ENCODE peak calls at places on chromosome 7, in six cellular contexts. M is lower leg skin, D is HFFc6, B is astrocyte of the spinal cord, C is esophagus muscularis mucosa, A is dorsolateral prefrontal cortex. L is an unnamed sample.

GRCh38 chr7:52647046-52647445 is 388.4 kb upstream of the POM121L12 start:
- DNase-seq in M (no peak), D (no peak), B (no peak), C (no peak), A (no peak), L (no peak)

GRCh38 chr7:91034459-91035368 is 229.5 kb upstream of the FZD1 start:
- DNase-seq in M (no peak), D (peak; percentile 55), B (peak; percentile 68), C (no peak), A (no peak), L (no peak)

GRCh38 chr7:133310232-133310852 is 57.5 kb downstream of the EXOC4 start:
- DNase-seq in M (no peak), D (no peak), B (peak; percentile 62), C (no peak), A (no peak), L (no peak)

GRCh38 chr7:157633465-157634185 is 296.8 kb downstream of the DNAJB6 start:
- DNase-seq in M (no peak), D (no peak), B (no peak), C (no peak), A (no peak), L (no peak)

GRCh38 chr7:87797798-87798403 is 78.3 kb downstream of the SLC25A40 start:
- DNase-seq in M (no peak), D (peak; percentile 31), B (peak; percentile 51), C (no peak), A (no peak), L (no peak)

GRCh38 chr7:27164381-27165088 is 802 bp downstream of the HOXA9 start:
- DNase-seq in M (no peak), D (no peak), B (no peak), C (no peak), A (no peak), L (no peak)

GRCh38 chr7:5586279-5586962 is 162.8 kb upstream of the TNRC18 start:
- DNase-seq in M (no peak), D (no peak), B (no peak), C (no peak), A (no peak), L (no peak)

GRCh38 chr7:30684351-30684750 is 2.1 kb upstream of the CRHR2 start:
- DNase-seq in M (no peak), D (no peak), B (no peak), C (no peak), A (no peak), L (no peak)

GRCh38 chr7:47648301-47648900 is 66.5 kb upstream of the TNS3 start:
- DNase-seq in M (no peak), D (no peak), B (peak; percentile 79), C (no peak), A (no peak), L (no peak)

DNA sequence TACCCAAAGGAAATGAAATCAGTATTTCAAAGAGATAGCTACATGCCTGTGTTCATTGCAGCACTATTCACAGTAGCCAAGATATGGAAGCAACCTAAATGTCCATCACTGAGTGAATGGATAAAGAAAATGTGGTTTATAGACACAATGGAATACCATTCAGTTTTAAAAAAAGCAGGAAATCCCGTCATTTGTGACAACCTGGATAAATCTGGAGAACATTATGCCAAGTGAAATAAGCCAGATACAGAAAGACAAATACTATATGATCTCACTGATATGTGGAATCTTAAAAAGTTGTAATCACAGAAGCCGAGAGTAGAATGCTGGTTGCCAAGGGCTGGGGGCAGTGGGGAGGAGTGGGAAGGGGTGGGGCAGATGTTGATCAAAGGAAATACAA is 235.8 kb upstream of the IGFBP3 start:
- DNase-seq in M (no peak), D (no peak), B (no peak), C (peak; percentile 24), A (no peak), L (no peak)
- TF ChIP-seq CTCF in M (no peak), D (no peak), B (no peak), C (no peak), A (no peak), L (no peak)

DNA sequence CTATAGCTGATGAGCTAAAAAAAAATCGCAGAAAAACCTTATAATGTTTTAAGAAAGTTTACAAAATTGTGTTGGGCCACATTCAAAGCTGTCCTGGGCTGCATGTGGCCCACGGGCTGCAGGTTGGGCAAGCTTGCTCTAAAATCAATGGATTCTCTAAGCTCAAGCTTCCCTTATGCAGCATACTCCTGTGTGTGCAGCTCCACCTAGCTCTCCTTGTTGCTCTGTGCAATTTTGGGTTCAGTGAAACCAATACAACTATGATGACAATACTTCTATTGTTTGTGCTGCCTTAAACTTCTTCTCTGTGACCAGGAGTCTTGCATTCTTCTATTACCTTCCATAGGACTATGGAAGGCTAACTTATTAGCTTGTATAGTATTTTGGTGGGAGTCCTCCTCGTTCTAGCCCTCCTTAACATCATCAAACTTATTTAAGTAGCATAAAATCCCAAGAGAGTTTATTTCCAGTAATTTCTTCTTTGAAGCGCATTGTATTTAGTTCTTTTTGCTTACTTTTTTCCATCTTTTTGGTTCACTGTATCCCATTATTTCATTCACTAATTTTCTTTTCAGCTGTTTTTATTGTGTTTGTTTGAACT is 170.9 kb upstream of the SMIM30 start:
- DNase-seq in M (no peak), D (peak; percentile 70), B (peak; percentile 44), C (no peak), A (no peak), L (no peak)
- TF ChIP-seq CTCF in M (no peak), D (peak; percentile 79), B (peak; percentile 61), C (no peak), A (peak; percentile 17), L (no peak)

GRCh38 chr7:150753826-150754603 is 16.8 kb downstream of the GIMAP5 start:
- DNase-seq in M (no peak), D (peak; percentile 2), B (no peak), C (no peak), A (no peak), L (no peak)
- TF ChIP-seq CTCF in M (no peak), D (no peak), B (no peak), C (no peak), A (peak; percentile 22), L (no peak)

GRCh38 chr7:134724606-134725005 is 54.8 kb upstream of the CALD1 start:
- DNase-seq in M (no peak), D (peak; percentile 55), B (peak; percentile 41), C (no peak), A (no peak), L (no peak)
- TF ChIP-seq CTCF in M (no peak), D (peak; percentile 82), B (peak; percentile 68), C (peak; percentile 30), A (no peak), L (no peak)

DNA sequence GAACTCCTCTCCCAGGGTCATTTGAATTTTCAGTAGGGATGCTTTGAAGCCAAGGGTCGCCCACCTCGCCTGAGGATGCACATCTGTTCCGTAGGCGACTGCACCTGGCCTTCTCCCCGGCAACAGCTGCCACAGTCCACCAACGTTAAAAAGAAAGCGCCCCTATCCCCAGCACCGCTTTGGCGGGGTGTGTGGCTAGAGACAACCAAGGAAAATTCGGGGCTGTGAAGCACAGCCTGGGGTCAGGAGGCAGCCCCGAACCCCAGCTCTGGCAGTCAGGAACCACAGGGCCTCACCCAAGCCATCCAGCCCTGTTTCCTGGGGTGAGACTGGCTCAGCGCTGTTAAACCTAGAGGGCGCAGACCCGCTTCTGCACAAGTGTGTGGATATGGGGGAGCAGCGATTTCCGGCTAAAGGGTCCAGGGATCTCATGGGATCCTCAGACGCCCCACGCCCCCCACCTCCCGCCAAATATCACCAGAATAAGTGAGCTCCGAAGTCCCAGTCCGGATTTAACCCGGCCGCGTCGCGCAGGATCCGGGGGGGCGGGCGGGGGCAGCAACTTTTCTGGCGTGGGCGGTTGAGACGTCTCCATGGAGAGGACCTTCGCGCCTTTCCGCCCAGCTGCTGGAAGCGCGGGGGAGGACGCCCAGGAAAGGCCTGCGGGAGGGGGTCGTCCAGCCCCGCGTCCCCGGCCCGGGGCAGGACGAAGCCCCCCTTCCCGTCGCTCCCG is 821 bp downstream of the ZC3HAV1L start:
- DNase-seq in M (peak; percentile 88), D (no peak), B (peak; percentile 26), C (no peak), A (no peak), L (no peak)
- TF ChIP-seq CTCF in M (no peak), D (no peak), B (no peak), C (no peak), A (no peak), L (no peak)

GRCh38 chr7:131224996-131225395 is 102.7 kb upstream of the MKLN1 start:
- DNase-seq in M (no peak), D (peak; percentile 8), B (no peak), C (no peak), A (no peak), L (no peak)

GRCh38 chr7:131219277-131220041 is 108.2 kb upstream of the MKLN1 start:
- DNase-seq in M (peak; percentile 89), D (no peak), B (no peak), C (no peak), A (peak; percentile 75), L (no peak)

GRCh38 chr7:131223151-131223550 is 104.5 kb upstream of the MKLN1 start:
- DNase-seq in M (no peak), D (no peak), B (no peak), C (no peak), A (no peak), L (no peak)

GRCh38 chr7:131221061-131221460 is 106.6 kb upstream of the MKLN1 start:
- DNase-seq in M (no peak), D (no peak), B (no peak), C (peak; percentile 60), A (no peak), L (no peak)

DNA sequence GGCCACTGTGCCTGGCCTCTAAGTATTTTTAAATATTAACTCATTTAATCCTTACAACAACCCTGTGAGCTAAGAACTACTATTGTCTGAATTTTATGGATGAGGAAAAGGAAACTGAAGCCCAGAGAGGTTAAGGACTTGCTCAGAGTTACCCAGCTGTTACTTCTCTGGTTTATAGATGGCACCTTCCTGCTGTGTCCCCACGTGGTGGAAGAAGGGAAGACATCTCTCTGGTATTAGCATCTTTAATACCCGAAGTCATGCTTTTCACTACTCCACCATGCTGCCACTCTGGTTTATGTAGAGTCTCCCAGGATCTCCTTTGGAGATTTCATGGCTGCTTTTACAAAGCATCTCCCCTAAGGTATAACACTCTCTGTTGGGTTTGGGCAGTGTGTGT is 105.5 kb upstream of the MKLN1 start:
- DNase-seq in M (no peak), D (peak; percentile 3), B (no peak), C (peak; percentile 34), A (no peak), L (no peak)
- TF ChIP-seq CTCF in M (no peak), D (peak; percentile 33), B (no peak), C (no peak), A (no peak), L (no peak)

DNA sequence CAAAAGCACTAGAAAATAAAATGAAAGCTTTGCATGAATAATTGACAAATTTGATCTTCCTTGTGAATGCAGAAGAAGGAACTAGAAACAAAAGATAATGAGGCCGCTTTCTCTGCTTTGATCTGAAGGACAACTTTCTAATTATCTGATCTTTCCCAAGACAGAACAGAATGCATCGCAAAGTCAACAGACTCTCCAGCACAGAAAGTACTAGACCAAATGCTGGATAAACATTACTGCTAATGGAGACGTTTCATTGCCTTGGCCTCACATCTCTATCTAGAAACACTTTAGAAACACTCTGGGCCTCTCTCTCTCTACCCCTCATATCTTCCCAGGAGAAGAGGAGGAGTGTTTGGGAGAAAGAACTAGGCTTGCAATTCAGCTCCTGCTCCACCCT is 76.4 kb downstream of the LRRC17 start:
- DNase-seq in M (no peak), D (no peak), B (no peak), C (no peak), A (no peak), L (no peak)
- TF ChIP-seq CTCF in M (no peak), D (no peak), B (no peak), C (no peak), A (no peak), L (no peak)

L was measured in omental fat pad.